ENCODE peak calls at places on chromosome 6, in eight cellular contexts. One of them, this sample, is unnamed.

GRCh38 chr6:151179321-151179720 is 60.4 kb upstream of the AKAP12 start:
- DNase-seq in adrenal gland: no peak
- DNase-seq in astrocyte of the hippocampus: peak; percentile 91
- DNase-seq in left lung: no peak
- DNase-seq in NAMALWA: no peak
- DNase-seq in activated T-cell treated with anti-CD3 and anti-CD28 coated beads, Interleukin-2, amount 50 U/mL, for 24 hours: no peak
- DNase-seq in heart left ventricle: no peak
- DNase-seq in naive B cell: no peak
- DNase-seq in this sample: no peak

GRCh38 chr6:31907158-31907813 is 5.4 kb upstream of the ZBTB12 start:
- DNase-seq in adrenal gland: peak; percentile 46
- DNase-seq in astrocyte of the hippocampus: peak; percentile 55
- DNase-seq in left lung: no peak
- DNase-seq in NAMALWA: peak; percentile 37
- DNase-seq in activated T-cell treated with anti-CD3 and anti-CD28 coated beads, Interleukin-2, amount 50 U/mL, for 24 hours: no peak
- DNase-seq in heart left ventricle: no peak
- DNase-seq in naive B cell: no peak
- DNase-seq in this sample: no peak

GRCh38 chr6:144434308-144434990 is 149.3 kb downstream of the UTRN start:
- DNase-seq in adrenal gland: peak; percentile 55
- DNase-seq in astrocyte of the hippocampus: peak; percentile 63
- DNase-seq in left lung: no peak
- DNase-seq in NAMALWA: no peak
- DNase-seq in activated T-cell treated with anti-CD3 and anti-CD28 coated beads, Interleukin-2, amount 50 U/mL, for 24 hours: no peak
- DNase-seq in heart left ventricle: no peak
- DNase-seq in naive B cell: no peak
- DNase-seq in this sample: no peak

GRCh38 chr6:36650848-36651247 is 27.7 kb upstream of the CDKN1A start:
- DNase-seq in adrenal gland: no peak
- DNase-seq in astrocyte of the hippocampus: no peak
- DNase-seq in left lung: no peak
- DNase-seq in NAMALWA: peak; percentile 76
- DNase-seq in activated T-cell treated with anti-CD3 and anti-CD28 coated beads, Interleukin-2, amount 50 U/mL, for 24 hours: no peak
- DNase-seq in heart left ventricle: no peak
- DNase-seq in naive B cell: peak; percentile 61
- DNase-seq in this sample: peak; percentile 70

GRCh38 chr6:52534966-52535390 is 41.9 kb downstream of the TRAM2 start:
- DNase-seq in adrenal gland: no peak
- DNase-seq in astrocyte of the hippocampus: no peak
- DNase-seq in left lung: no peak
- DNase-seq in NAMALWA: no peak
- DNase-seq in activated T-cell treated with anti-CD3 and anti-CD28 coated beads, Interleukin-2, amount 50 U/mL, for 24 hours: no peak
- DNase-seq in heart left ventricle: no peak
- DNase-seq in naive B cell: no peak
- DNase-seq in this sample: peak; percentile 33

GRCh38 chr6:114249522-114249921 is 93.3 kb downstream of the HS3ST5 start:
- DNase-seq in adrenal gland: no peak
- DNase-seq in astrocyte of the hippocampus: no peak
- DNase-seq in left lung: no peak
- DNase-seq in NAMALWA: no peak
- DNase-seq in activated T-cell treated with anti-CD3 and anti-CD28 coated beads, Interleukin-2, amount 50 U/mL, for 24 hours: no peak
- DNase-seq in heart left ventricle: no peak
- DNase-seq in naive B cell: no peak
- DNase-seq in this sample: no peak

GRCh38 chr6:98824163-98824906 is 10.0 kb upstream of the POU3F2 start:
- DNase-seq in adrenal gland: no peak
- DNase-seq in astrocyte of the hippocampus: peak; percentile 82
- DNase-seq in left lung: no peak
- DNase-seq in NAMALWA: no peak
- DNase-seq in activated T-cell treated with anti-CD3 and anti-CD28 coated beads, Interleukin-2, amount 50 U/mL, for 24 hours: peak; percentile 36
- DNase-seq in heart left ventricle: no peak
- DNase-seq in naive B cell: no peak
- DNase-seq in this sample: no peak

GRCh38 chr6:14442250-14442649 is 324.7 kb downstream of the CD83 start:
- DNase-seq in adrenal gland: no peak
- DNase-seq in astrocyte of the hippocampus: no peak
- DNase-seq in left lung: no peak
- DNase-seq in NAMALWA: no peak
- DNase-seq in activated T-cell treated with anti-CD3 and anti-CD28 coated beads, Interleukin-2, amount 50 U/mL, for 24 hours: no peak
- DNase-seq in heart left ventricle: no peak
- DNase-seq in naive B cell: peak; percentile 11
- DNase-seq in this sample: no peak

GRCh38 chr6:126873351-126873750 is 245.1 kb upstream of the RSPO3 start:
- DNase-seq in adrenal gland: no peak
- DNase-seq in astrocyte of the hippocampus: no peak
- DNase-seq in left lung: no peak
- DNase-seq in NAMALWA: no peak
- DNase-seq in activated T-cell treated with anti-CD3 and anti-CD28 coated beads, Interleukin-2, amount 50 U/mL, for 24 hours: no peak
- DNase-seq in heart left ventricle: no peak
- DNase-seq in naive B cell: no peak
- DNase-seq in this sample: no peak

This sample was measured in GM06990.